ENCODE peak calls at places on chromosomes 5 and 9, in four cellular contexts. M is HepG2, I is K562, P is GM12878. Q is an unnamed sample.

GRCh38 chr5:143886621-143887301 is 74.8 kb downstream of the HMHB1 start:
- DNase-seq in P (no peak), M (no peak), I (no peak), Q (no peak)

GRCh38 chr9:109143881-109144562 is 23.0 kb downstream of the FRRS1L start:
- DNase-seq in I (peak; percentile 78), P (peak; percentile 23), M (peak; percentile 29), Q (peak; percentile 15)

GRCh38 chr5:116063950-116064349 is 20.9 kb upstream of the COMMD10 start:
- DNase-seq in I (no peak), M (no peak), P (no peak), Q (no peak)

GRCh38 chr5:173926359-173926758 is 38.2 kb downstream of the CPEB4 start:
- DNase-seq in I (no peak), P (no peak), M (no peak), Q (no peak)

GRCh38 chr5:120394259-120394658 is 69.8 kb upstream of the PRR16 start:
- DNase-seq in M (no peak), I (no peak), P (no peak), Q (no peak)

GRCh38 chr9:75027187-75028107 is 646 bp downstream of the CARNMT1 start:
- DNase-seq in M (peak; percentile 30), I (peak; percentile 65), P (no peak), Q (peak; percentile 54)

GRCh38 chr5:40834391-40834848 is 602 bp downstream of the RPL37 start:
- DNase-seq in M (no peak), P (no peak), I (no peak), Q (no peak)

GRCh38 chr5:149128023-149128875 is 13.0 kb upstream of the ABLIM3 start:
- DNase-seq in M (no peak), P (no peak), I (peak; percentile 60), Q (peak; percentile 67)

GRCh38 chr5:178349607-178350353 is 117.2 kb upstream of the PHYKPL start:
- DNase-seq in M (no peak), I (no peak), P (no peak), Q (no peak)

GRCh38 chr9:14271078-14271673 is 42.8 kb downstream of the NFIB start:
- DNase-seq in P (no peak), M (peak; percentile 64), I (peak; percentile 4), Q (peak; percentile 16)

GRCh38 chr9:99809586-99810357 is 11.9 kb upstream of the NR4A3 start:
- DNase-seq in I (no peak), P (no peak), M (no peak), Q (no peak)

GRCh38 chr9:13163946-13164345 is 115.5 kb downstream of the MPDZ start:
- DNase-seq in P (no peak), I (no peak), M (no peak), Q (no peak)

GRCh38 chr9:102069969-102070368 is 331.5 kb upstream of the GRIN3A start:
- DNase-seq in M (no peak), P (no peak), I (no peak), Q (no peak)

GRCh38 chr9:121282309-121283071 is 14.5 kb downstream of the GSN start:
- DNase-seq in P (no peak), M (no peak), I (no peak), Q (no peak)

GRCh38 chr9:31715250-31715649 is 669.2 kb upstream of the ACO1 start:
- DNase-seq in M (no peak), I (no peak), P (no peak), Q (no peak)

GRCh38 chr5:72790188-72790587 is 26.3 kb upstream of the TNPO1 start:
- DNase-seq in M (no peak), I (no peak), P (no peak), Q (no peak)

GRCh38 chr5:38802125-38802524 is 43.7 kb upstream of the OSMR start:
- DNase-seq in P (no peak), M (no peak), I (no peak), Q (no peak)

GRCh38 chr5:146565764-146566163 is 49.8 kb upstream of the GPR151 start:
- DNase-seq in P (no peak), I (peak; percentile 67), M (peak; percentile 65), Q (peak; percentile 69)

GRCh38 chr5:147882586-147883313 is 4.2 kb downstream of the SCGB3A2 start:
- DNase-seq in M (no peak), P (no peak), I (no peak), Q (no peak)

GRCh38 chr5:133189881-133190280 is 138.1 kb downstream of the HSPA4 start:
- DNase-seq in M (no peak), P (no peak), I (peak; percentile 2), Q (no peak)

GRCh38 chr5:6785161-6785860 is 72.1 kb downstream of the TENT4A start:
- DNase-seq in I (no peak), P (no peak), M (no peak), Q (no peak)

GRCh38 chr9:78029601-78030552 is 1.7 kb downstream of the GNAQ start:
- DNase-seq in I (no peak), P (no peak), M (no peak), Q (no peak)

GRCh38 chr9:78032599-78033457 is 1.2 kb upstream of the GNAQ start:
- DNase-seq in I (no peak), P (no peak), M (no peak), Q (no peak)

GRCh38 chr9:78031826-78032598 is 401 bp upstream of the GNAQ start:
- DNase-seq in P (no peak), M (peak; percentile 82), I (peak; percentile 77), Q (peak; percentile 85)

GRCh38 chr9:78030553-78031270 is 899 bp downstream of the GNAQ start:
- DNase-seq in M (no peak), P (no peak), I (peak; percentile 43), Q (peak; percentile 52)

GRCh38 chr9:78031271-78031825 is at the start of gene GNAQ:
- DNase-seq in P (no peak), I (peak; percentile 33), M (no peak), Q (peak; percentile 46)
- TF ChIP-seq TCF7 in P (no peak), I (no peak), M (no peak), Q (no peak)

DNA sequence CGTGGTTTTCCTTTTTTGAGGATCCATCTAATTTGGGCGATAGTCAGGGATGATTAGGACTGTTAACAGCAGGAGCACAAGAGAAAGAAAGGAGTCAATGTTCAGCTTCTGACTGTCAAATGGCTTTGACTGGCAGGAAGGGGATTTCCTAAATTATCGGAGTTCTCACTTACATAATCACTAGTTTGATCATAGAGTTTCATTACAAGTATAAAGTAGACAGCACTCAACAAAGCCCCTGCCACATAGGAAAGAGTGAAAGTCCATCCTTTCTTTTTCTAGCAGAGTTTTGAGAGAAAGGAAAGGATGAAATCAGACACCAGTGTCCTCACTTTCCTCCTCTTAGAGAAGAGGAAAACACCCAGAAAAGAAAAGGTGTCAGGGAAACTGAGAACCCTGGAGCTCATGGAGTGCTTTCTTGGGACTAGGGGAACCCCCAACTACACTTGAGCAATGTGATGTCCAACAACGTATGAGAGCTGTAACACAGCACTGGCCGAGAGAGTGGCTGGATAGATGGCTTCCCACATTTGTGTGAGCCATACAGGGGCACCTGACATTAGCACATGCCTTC is 26.0 kb upstream of the LPAR1 start:
- DNase-seq in P (peak; percentile 31), I (no peak), M (no peak), Q (no peak)
- TF ChIP-seq TCF7 in P (no peak), I (no peak), M (no peak), Q (no peak)

GRCh38 chr9:20358201-20358600 is 264.1 kb downstream of the MLLT3 start:
- DNase-seq in P (no peak), I (no peak), M (no peak), Q (no peak)
- TF ChIP-seq TCF7 in P (no peak), I (no peak), M (no peak), Q (no peak)

DNA sequence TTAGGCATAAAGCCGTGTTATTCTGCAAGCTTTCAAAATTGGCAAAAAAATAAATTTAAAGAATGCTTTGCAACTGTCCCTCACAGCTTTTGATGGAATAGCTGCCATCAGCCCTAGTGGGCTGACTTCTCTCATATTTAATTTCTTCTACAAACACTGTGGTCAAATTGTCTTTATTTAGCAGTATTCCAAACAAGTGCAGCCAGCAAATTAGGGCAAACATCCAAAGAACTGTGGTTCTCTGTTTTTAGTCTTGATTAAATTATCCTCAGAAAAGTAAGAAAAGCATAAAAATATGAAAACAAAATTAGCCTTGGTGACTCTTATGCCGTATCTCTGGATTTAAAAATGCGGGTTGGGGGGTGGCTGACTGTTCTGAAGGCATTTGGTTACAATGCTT is 95.8 kb upstream of the RETREG1 start:
- DNase-seq in I (no peak), P (no peak), M (no peak), Q (no peak)
- TF ChIP-seq TCF7 in I (no peak), P (no peak), M (no peak), Q (no peak)

GRCh38 chr9:91776409-91777365 is 173.3 kb downstream of the ROR2 start:
- DNase-seq in I (no peak), M (no peak), P (no peak), Q (no peak)
- TF ChIP-seq TCF7 in I (no peak), M (no peak), P (no peak), Q (no peak)

GRCh38 chr5:95985249-95985648 is 23.6 kb upstream of the ELL2 start:
- DNase-seq in M (no peak), P (no peak), I (no peak), Q (no peak)
- TF ChIP-seq TCF7 in M (no peak), P (no peak), I (no peak), Q (no peak)

DNA sequence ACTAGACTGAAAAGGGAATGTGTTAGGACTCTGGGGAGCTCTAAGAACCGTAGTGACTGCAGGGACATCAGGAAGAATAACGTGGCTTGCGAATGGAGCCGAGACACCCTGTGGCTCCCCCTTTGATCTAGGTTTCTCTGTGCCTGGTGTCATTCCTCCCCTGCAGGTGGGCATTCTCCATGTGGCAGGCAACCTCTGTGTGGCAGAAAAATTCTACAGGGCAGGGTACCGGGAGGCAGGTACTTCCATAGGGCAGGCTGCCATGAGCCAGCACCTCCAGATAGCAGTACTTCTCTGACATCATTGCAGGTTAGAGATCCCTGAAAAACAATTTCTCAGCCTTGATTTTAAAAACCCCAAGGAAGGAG is 43.1 kb downstream of the ROPN1L start:
- DNase-seq in I (no peak), P (no peak), M (no peak), Q (no peak)
- TF ChIP-seq TCF7 in I (no peak), P (no peak), M (no peak), Q (no peak)

DNA sequence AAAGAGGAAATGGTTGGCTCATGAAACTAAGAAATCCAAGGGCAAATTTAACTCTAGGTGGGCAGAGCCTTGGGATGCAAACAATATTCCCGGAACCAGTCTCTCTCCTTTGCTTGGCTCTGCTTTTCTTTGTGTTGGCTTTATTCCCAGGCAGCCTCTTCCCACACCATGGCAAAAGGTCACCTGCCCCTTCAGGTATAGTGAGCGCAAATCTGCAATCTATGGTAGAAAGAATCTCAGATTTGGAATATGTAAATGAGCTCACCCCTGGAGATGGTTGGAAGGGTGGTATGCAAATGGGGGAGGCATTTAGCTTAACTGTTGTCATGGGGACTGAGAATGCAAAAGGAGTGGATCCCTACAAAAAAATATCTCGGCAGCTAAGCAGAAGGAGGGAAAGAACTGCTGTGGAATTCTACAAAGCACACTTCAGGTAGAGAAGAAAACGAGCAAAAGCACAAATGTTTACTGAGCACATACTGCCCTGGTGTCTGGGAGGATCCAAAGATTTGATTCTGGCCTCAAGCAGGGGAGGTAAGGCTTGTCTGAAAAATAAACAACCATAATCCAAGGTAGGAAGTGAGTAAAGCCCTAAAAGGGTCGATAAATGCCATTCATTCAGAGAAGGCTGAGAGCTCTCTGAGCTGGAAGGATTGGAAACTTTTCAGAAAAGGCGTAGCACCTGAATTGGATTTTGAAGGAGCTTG is 139.7 kb downstream of the TLE1 start:
- DNase-seq in I (no peak), M (peak; percentile 64), P (no peak), Q (no peak)
- TF ChIP-seq TCF7 in I (no peak), M (peak; percentile 71), P (no peak), Q (no peak)